ENCODE peak calls at places on chromosomes 16 and 17, in four cellular contexts. Y is gastrocnemius medialis; R is A549; W is activated CD4-positive, alpha-beta T cell treated with anti-CD3 and anti-CD28 coated beads, Interleukin-2, amount 50 U/mL, for 48 hours. M is an unnamed sample.

GRCh38 chr17:4833941-4834501 is 881 bp downstream of the MINK1 start:
- DNase-seq in Y (no peak), R (no peak), W (peak; percentile 21), M (peak; percentile 66)

GRCh38 chr17:2347805-2348685 is 10.7 kb downstream of the SGSM2 start:
- DNase-seq in Y (peak; percentile 91), R (peak; percentile 47), W (no peak), M (peak; percentile 84)

GRCh38 chr16:35207059-35207999 is 1747.9 kb downstream of the TP53TG3F start:
- DNase-seq in Y (no peak), R (no peak), W (no peak), M (no peak)

GRCh38 chr17:81125573-81126081 is 39.7 kb upstream of the PVALEF start:
- DNase-seq in Y (no peak), R (no peak), W (no peak), M (no peak)

GRCh38 chr17:77096570-77097214 is 44.1 kb upstream of the SEC14L1 start:
- DNase-seq in Y (no peak), R (peak; percentile 65), W (no peak), M (peak; percentile 69)

GRCh38 chr16:79437764-79438728 is 162.5 kb downstream of the MAF start:
- DNase-seq in Y (peak; percentile 75), R (no peak), W (no peak), M (no peak)

GRCh38 chr17:78678220-78678554 is 101.0 kb upstream of the DNAH17 start:
- DNase-seq in Y (peak; percentile 96), R (no peak), W (no peak), M (no peak)

GRCh38 chr17:47905221-47905733 is 9.2 kb downstream of the SP2 start:
- DNase-seq in Y (peak; percentile 77), R (no peak), W (no peak), M (peak; percentile 81)

GRCh38 chr17:60959696-60960095 is 282.0 kb downstream of the BCAS3 start:
- DNase-seq in Y (no peak), R (no peak), W (no peak), M (peak; percentile 18)

GRCh38 chr16:14652726-14653125 is 20.0 kb downstream of the BFAR start:
- DNase-seq in Y (no peak), R (no peak), W (no peak), M (no peak)

GRCh38 chr16:16163571-16163970 is 59.7 kb downstream of the ABCC6 start:
- DNase-seq in Y (no peak), R (no peak), W (no peak), M (no peak)

GRCh38 chr16:85557083-85557975 is 55.8 kb upstream of the GSE1 start:
- DNase-seq in Y (peak; percentile 48), R (peak; percentile 63), W (peak; percentile 56), M (peak; percentile 21)

GRCh38 chr16:86292942-86293341 is 217.4 kb upstream of the FOXF1 start:
- DNase-seq in Y (no peak), R (no peak), W (no peak), M (no peak)

GRCh38 chr16:71467810-71468209 is 5.8 kb upstream of the ZNF23 start:
- DNase-seq in Y (no peak), R (no peak), W (peak; percentile 44), M (peak; percentile 22)

GRCh38 chr17:34579979-34580684 is 750 bp downstream of the TMEM132E start:
- DNase-seq in Y (no peak), R (peak; percentile 43), W (peak; percentile 13), M (peak; percentile 8)

GRCh38 chr17:45184144-45184543 is 22.5 kb downstream of the HEXIM2 start:
- DNase-seq in Y (no peak), R (no peak), W (no peak), M (no peak)

GRCh38 chr16:84500531-84500930 is 3.9 kb downstream of the MEAK7 start:
- DNase-seq in Y (no peak), R (no peak), W (no peak), M (no peak)

GRCh38 chr17:60134396-60135159 is 15.2 kb upstream of the CA4 start:
- DNase-seq in Y (no peak), R (no peak), W (peak; percentile 40), M (peak; percentile 70)

GRCh38 chr16:54957403-54957802 is 26.7 kb downstream of the IRX5 start:
- DNase-seq in Y (no peak), R (peak; percentile 38), W (peak; percentile 35), M (peak; percentile 21)

GRCh38 chr17:7720125-7720524 is 2.6 kb downstream of the DNAH2 start:
- DNase-seq in Y (no peak), R (no peak), W (no peak), M (no peak)

GRCh38 chr16:48623304-48624016 is 13.5 kb upstream of the N4BP1 start:
- DNase-seq in Y (peak; percentile 66), R (peak; percentile 85), W (peak; percentile 86), M (peak; percentile 71)

GRCh38 chr17:78272181-78272913 is 40.9 kb downstream of the TMEM235 start:
- DNase-seq in Y (peak; percentile 61), R (no peak), W (peak; percentile 65), M (peak; percentile 88)

GRCh38 chr17:60468371-60468770 is 46.1 kb downstream of the CHCT1 start:
- DNase-seq in Y (no peak), R (no peak), W (no peak), M (peak; percentile 20)

GRCh38 chr16:67560827-67561342 is 1.4 kb upstream of the CTCF start:
- DNase-seq in Y (no peak), R (no peak), W (no peak), M (no peak)

GRCh38 chr16:88069397-88070168 is 118.3 kb downstream of the BANP start:
- DNase-seq in Y (no peak), R (no peak), W (no peak), M (no peak)

GRCh38 chr17:10879110-10879509 is 41.2 kb upstream of the PIRT start:
- DNase-seq in Y (no peak), R (no peak), W (no peak), M (peak; percentile 3)

GRCh38 chr16:27718767-27719445 is 169.0 kb downstream of the KATNIP start:
- DNase-seq in Y (no peak), R (no peak), W (no peak), M (no peak)

GRCh38 chr17:71460943-71461342 is 659.9 kb upstream of the SOX9 start:
- DNase-seq in Y (no peak), R (no peak), W (no peak), M (peak; percentile 50)

GRCh38 chr17:58577696-58578095 is 63.3 kb upstream of the MTMR4 start:
- DNase-seq in Y (no peak), R (peak; percentile 53), W (peak; percentile 51), M (peak; percentile 51)

GRCh38 chr17:74052993-74053744 is 150.3 kb upstream of the RPL38 start:
- DNase-seq in Y (no peak), R (no peak), W (no peak), M (no peak)

GRCh38 chr17:63780507-63780906 is 6.5 kb downstream of the DDX42 start:
- DNase-seq in Y (peak; percentile 68), R (no peak), W (no peak), M (peak; percentile 62)

GRCh38 chr16:56742030-56742984 is 12.4 kb downstream of the NUP93 start:
- DNase-seq in Y (no peak), R (no peak), W (no peak), M (peak; percentile 90)

GRCh38 chr17:76182016-76182764 is 41.1 kb upstream of the FOXJ1 start:
- DNase-seq in Y (peak; percentile 89), R (peak; percentile 97), W (peak; percentile 99), M (peak; percentile 84)

GRCh38 chr17:81309140-81309858 is 14.2 kb upstream of the SLC38A10 start:
- DNase-seq in Y (peak; percentile 94), R (peak; percentile 99), W (peak; percentile 56), M (peak; percentile 62)

GRCh38 chr17:78839762-78840529 is 668 bp downstream of the USP36 start:
- DNase-seq in Y (no peak), R (peak; percentile 51), W (peak; percentile 58), M (peak; percentile 76)

GRCh38 chr16:9192746-9193145 is 101.3 kb downstream of the HAPSTR1 start:
- DNase-seq in Y (no peak), R (no peak), W (no peak), M (no peak)

GRCh38 chr17:11986939-11987329 is 10.3 kb downstream of the ZNF18 start:
- DNase-seq in Y (no peak), R (peak; percentile 49), W (no peak), M (peak; percentile 57)